ENCODE peak calls at places on chromosomes 1 and 21, in eight cellular contexts. Y is hepatocyte, I is GM23338, P is PC-3, J is neural progenitor cell, E is MM.1S, O is HCT116, B is SK-N-SH. G is an unnamed sample.

GRCh38 chr1:212485895-212486590 is 53.3 kb downstream of the NENF start:
- DNase-seq in Y (peak), I (peak), P (peak), J (no peak), E (no peak), O (peak), B (peak), G (no peak)

GRCh38 chr1:87335175-87335992 is 6.7 kb downstream of the LMO4 start:
- DNase-seq in Y (peak), I (peak), P (peak), J (peak), E (peak), O (no peak), B (peak), G (peak)

GRCh38 chr1:115320368-115320767 is 17.7 kb downstream of the NGF start:
- DNase-seq in Y (no peak), I (no peak), P (peak), J (no peak), E (no peak), O (no peak), B (no peak), G (no peak)

GRCh38 chr1:50105430-50105829 is 3.3 kb upstream of the ELAVL4 start:
- DNase-seq in Y (no peak), I (peak), P (peak), J (no peak), E (no peak), O (no peak), B (no peak), G (no peak)

GRCh38 chr21:41121785-41122415 is 46.1 kb upstream of the BACE2 start:
- DNase-seq in Y (peak), I (peak), P (peak), J (peak), E (peak), O (peak), B (peak), G (peak)

GRCh38 chr1:30778156-30778978 is 20.8 kb upstream of the LAPTM5 start:
- DNase-seq in Y (peak), I (no peak), P (peak), J (no peak), E (no peak), O (no peak), B (peak), G (no peak)

GRCh38 chr1:59043796-59044195 is 253.1 kb upstream of the FGGY start:
- DNase-seq in Y (peak), I (no peak), P (peak), J (no peak), E (no peak), O (no peak), B (no peak), G (no peak)

GRCh38 chr21:42373181-42373907 is 7.0 kb upstream of the TFF1 start:
- DNase-seq in Y (no peak), I (no peak), P (no peak), J (no peak), E (no peak), O (no peak), B (no peak), G (no peak)

GRCh38 chr1:15332952-15333715 is 76.6 kb upstream of the EFHD2 start:
- DNase-seq in Y (no peak), I (no peak), P (no peak), J (no peak), E (no peak), O (no peak), B (no peak), G (no peak)

GRCh38 chr1:170730443-170730842 is 66.5 kb downstream of the PRRX1 start:
- DNase-seq in Y (no peak), I (no peak), P (peak), J (no peak), E (no peak), O (no peak), B (no peak), G (no peak)

GRCh38 chr1:212537610-212538009 is 71.0 kb upstream of the ATF3 start:
- DNase-seq in Y (no peak), I (no peak), P (no peak), J (no peak), E (no peak), O (no peak), B (no peak), G (no peak)

GRCh38 chr1:110196917-110197782 is 13.0 kb upstream of the KCNC4 start:
- DNase-seq in Y (peak), I (peak), P (peak), J (peak), E (peak), O (peak), B (peak), G (peak)

GRCh38 chr1:20426923-20427322 is 59.1 kb downstream of the CAMK2N1 start:
- DNase-seq in Y (peak), I (no peak), P (peak), J (no peak), E (no peak), O (no peak), B (no peak), G (no peak)

GRCh38 chr1:167175901-167176300 is 44.8 kb upstream of the POU2F1 start:
- DNase-seq in Y (no peak), I (no peak), P (peak), J (no peak), E (no peak), O (no peak), B (no peak), G (no peak)

GRCh38 chr1:21323091-21323490 is 32.8 kb upstream of the ECE1 start:
- DNase-seq in Y (no peak), I (no peak), P (no peak), J (no peak), E (no peak), O (no peak), B (no peak), G (no peak)

GRCh38 chr1:201676061-201676644 is 137.2 kb downstream of the NAV1 start:
- DNase-seq in Y (peak), I (peak), P (no peak), J (peak), E (no peak), O (no peak), B (no peak), G (no peak)

GRCh38 chr1:176033879-176034278 is 173.2 kb downstream of the COP1 start:
- DNase-seq in Y (no peak), I (no peak), P (peak), J (no peak), E (no peak), O (no peak), B (no peak), G (no peak)

GRCh38 chr21:37800496-37801061 is 115.7 kb downstream of the KCNJ6 start:
- DNase-seq in Y (no peak), I (no peak), P (no peak), J (no peak), E (no peak), O (no peak), B (no peak), G (no peak)

GRCh38 chr1:47023268-47024137 is at the start of gene CYP4X1:
- DNase-seq in Y (peak), I (peak), P (no peak), J (peak), E (no peak), O (no peak), B (peak), G (no peak)

GRCh38 chr1:32939655-32940371 is 24.8 kb downstream of the RNF19B start:
- DNase-seq in Y (peak), I (no peak), P (peak), J (no peak), E (no peak), O (no peak), B (no peak), G (no peak)

GRCh38 chr1:31620631-31621497 is 3.4 kb downstream of the HCRTR1 start:
- DNase-seq in Y (no peak), I (no peak), P (no peak), J (no peak), E (no peak), O (no peak), B (no peak), G (no peak)

GRCh38 chr21:46607605-46608004 is 2.7 kb upstream of the S100B start:
- DNase-seq in Y (no peak), I (no peak), P (no peak), J (no peak), E (no peak), O (no peak), B (no peak), G (no peak)

GRCh38 chr21:16570196-16570595 is 840.4 kb downstream of the USP25 start:
- DNase-seq in Y (no peak), I (no peak), P (no peak), J (no peak), E (no peak), O (no peak), B (no peak), G (no peak)

GRCh38 chr1:54929700-54930099 is 42.7 kb upstream of the DHCR24 start:
- DNase-seq in Y (no peak), I (no peak), P (no peak), J (no peak), E (no peak), O (no peak), B (no peak), G (no peak)

GRCh38 chr1:54922921-54923421 is 36.0 kb upstream of the DHCR24 start:
- DNase-seq in Y (no peak), I (no peak), P (no peak), J (no peak), E (no peak), O (no peak), B (no peak), G (no peak)

GRCh38 chr1:54928327-54928726 is 41.3 kb upstream of the DHCR24 start:
- DNase-seq in Y (no peak), I (no peak), P (no peak), J (no peak), E (no peak), O (no peak), B (no peak), G (no peak)

GRCh38 chr1:54927475-54928240 is 40.7 kb upstream of the DHCR24 start:
- DNase-seq in Y (peak), I (no peak), P (no peak), J (no peak), E (no peak), O (no peak), B (no peak), G (no peak)

DNA sequence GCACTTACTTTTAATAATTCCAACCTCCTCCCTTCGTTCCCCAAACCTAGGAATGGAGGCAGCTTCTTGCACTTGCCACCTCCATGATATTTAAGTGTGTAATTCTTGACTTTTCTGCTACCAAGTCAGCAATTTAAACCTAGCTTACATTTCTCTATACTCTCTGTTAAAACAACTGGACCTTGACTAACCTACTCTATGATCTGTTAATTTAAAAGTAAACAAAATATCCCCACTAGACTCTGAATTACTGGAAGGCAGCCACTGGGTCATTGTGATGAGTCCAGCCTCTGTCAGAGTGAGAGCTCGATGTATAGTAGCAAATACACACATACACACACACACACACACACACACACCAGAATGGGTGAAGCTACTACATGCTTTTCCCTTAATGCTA is 40.0 kb upstream of the DHCR24 start:
- DNase-seq in Y (no peak), I (no peak), P (peak), J (no peak), E (no peak), O (no peak), B (no peak), G (no peak)
- TF ChIP-seq EZH2phosphoT487 in Y (no peak), I (no peak), P (no peak), J (no peak), E (no peak), O (no peak), B (no peak), G (no peak)

GRCh38 chr1:65238010-65238409 is 71.3 kb upstream of the DNAJC6 start:
- DNase-seq in Y (no peak), I (no peak), P (no peak), J (no peak), E (no peak), O (no peak), B (no peak), G (no peak)

GRCh38 chr1:65233757-65234156 is 75.6 kb upstream of the DNAJC6 start:
- DNase-seq in Y (no peak), I (no peak), P (no peak), J (no peak), E (no peak), O (no peak), B (no peak), G (no peak)

GRCh38 chr1:65231718-65232330 is 77.5 kb upstream of the DNAJC6 start:
- DNase-seq in Y (no peak), I (no peak), P (peak), J (no peak), E (no peak), O (no peak), B (no peak), G (no peak)

GRCh38 chr1:65232402-65233122 is 76.8 kb upstream of the DNAJC6 start:
- DNase-seq in Y (no peak), I (no peak), P (no peak), J (no peak), E (no peak), O (no peak), B (no peak), G (no peak)

GRCh38 chr1:65235867-65236805 is 73.2 kb upstream of the DNAJC6 start:
- DNase-seq in Y (peak), I (peak), P (peak), J (peak), E (peak), O (peak), B (peak), G (peak)
- TF ChIP-seq CTCF in Y (peak), I (peak), P (peak), J (peak), E (peak), O (peak), B (peak), G (peak)

GRCh38 chr1:147647796-147648633 is 22.3 kb downstream of the ACP6 start:
- DNase-seq in Y (no peak), I (no peak), P (no peak), J (no peak), E (no peak), O (no peak), B (no peak), G (no peak)
- TF ChIP-seq EZH2phosphoT487 in Y (no peak), I (no peak), P (no peak), J (no peak), E (no peak), O (no peak), B (no peak), G (no peak)

GRCh38 chr1:101945884-101946283 is 50.8 kb downstream of the OLFM3 start:
- DNase-seq in Y (peak), I (peak), P (no peak), J (no peak), E (no peak), O (no peak), B (no peak), G (no peak)
- TF ChIP-seq CTCF in Y (no peak), I (peak), P (no peak), J (no peak), E (no peak), O (no peak), B (no peak), G (no peak)

DNA sequence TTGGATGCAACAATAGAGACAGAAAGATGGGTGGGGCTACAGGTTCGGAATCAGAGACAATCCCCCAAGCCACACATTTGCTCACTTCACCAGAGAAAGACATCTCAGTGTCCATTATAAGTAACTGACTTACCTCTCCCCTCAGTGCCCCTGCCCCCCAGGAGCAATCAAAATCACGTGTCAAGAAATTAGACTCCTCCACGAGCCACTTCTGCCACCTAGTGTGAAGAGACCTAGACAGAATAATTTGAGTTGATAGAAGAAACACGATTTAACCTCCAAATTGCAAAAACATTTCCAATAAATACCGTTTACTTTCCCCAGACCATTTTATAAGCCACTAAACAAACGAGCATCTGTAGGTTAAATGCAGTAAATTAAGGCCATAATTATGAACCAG is 123.2 kb downstream of the SLC30A10 start:
- DNase-seq in Y (no peak), I (no peak), P (peak), J (no peak), E (no peak), O (no peak), B (no peak), G (no peak)
- TF ChIP-seq EZH2phosphoT487 in Y (no peak), I (no peak), P (no peak), J (no peak), E (no peak), O (no peak), B (no peak), G (no peak)

DNA sequence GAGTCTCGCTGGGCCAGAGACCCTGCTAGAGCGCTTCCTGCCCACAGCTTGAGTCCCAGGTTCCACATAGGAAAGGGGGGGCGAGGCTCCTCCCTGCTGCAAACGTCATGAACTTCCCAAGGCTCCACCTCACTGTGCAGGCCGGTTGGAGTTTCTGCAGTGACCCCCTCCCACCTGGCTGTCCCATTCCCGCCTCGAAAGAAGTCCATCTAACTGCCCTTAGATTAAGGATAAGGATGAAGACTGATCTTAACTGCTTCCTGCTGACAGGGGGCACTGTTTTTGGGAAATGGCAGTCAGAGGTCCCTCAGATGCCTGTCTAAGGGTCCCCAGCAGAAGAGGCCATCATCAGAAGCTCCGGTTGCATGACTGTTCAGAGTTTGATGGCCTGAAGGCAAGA is 62.7 kb downstream of the STUM start:
- DNase-seq in Y (no peak), I (peak), P (no peak), J (no peak), E (no peak), O (no peak), B (no peak), G (no peak)
- TF ChIP-seq CTCF in Y (no peak), I (peak), P (peak), J (no peak), E (no peak), O (no peak), B (no peak), G (peak)